ENCODE peak calls at places on chromosome 13, in ten cellular contexts. One of them, this sample, is unnamed.

GRCh38 chr13:102214956-102215355 is 186.9 kb downstream of the FGF14 start:
- DNase-seq in NCI-H774: no peak
- DNase-seq in activated CD4-positive, alpha-beta memory T cell treated with anti-CD3 and anti-CD28 coated beads for 36 hours: no peak
- DNase-seq in NCI-H1930: no peak
- DNase-seq in T-helper 9 cell: no peak
- DNase-seq in stimulated activated CD8-positive, alpha-beta memory T cell treated with anti-CD3 and anti-CD28 coated beads, Interleukin-4, amount 100 ng/mL, for 1 hour: no peak
- DNase-seq in GOT3: no peak
- DNase-seq in LHCN-M2: no peak
- DNase-seq in AG04450: no peak
- DNase-seq in non-pigmented ciliary epithelial cell: no peak
- DNase-seq in this sample: no peak

GRCh38 chr13:40568672-40569350 is 97.6 kb downstream of the FOXO1 start:
- DNase-seq in NCI-H774: no peak
- DNase-seq in activated CD4-positive, alpha-beta memory T cell treated with anti-CD3 and anti-CD28 coated beads for 36 hours: no peak
- DNase-seq in NCI-H1930: no peak
- DNase-seq in T-helper 9 cell: no peak
- DNase-seq in stimulated activated CD8-positive, alpha-beta memory T cell treated with anti-CD3 and anti-CD28 coated beads, Interleukin-4, amount 100 ng/mL, for 1 hour: no peak
- DNase-seq in GOT3: no peak
- DNase-seq in LHCN-M2: no peak
- DNase-seq in AG04450: no peak
- DNase-seq in non-pigmented ciliary epithelial cell: no peak
- DNase-seq in this sample: no peak

GRCh38 chr13:34156841-34157365 is 339.0 kb downstream of the RFC3 start:
- DNase-seq in NCI-H774: peak; percentile 61
- DNase-seq in activated CD4-positive, alpha-beta memory T cell treated with anti-CD3 and anti-CD28 coated beads for 36 hours: peak; percentile 74
- DNase-seq in NCI-H1930: no peak
- DNase-seq in T-helper 9 cell: no peak
- DNase-seq in stimulated activated CD8-positive, alpha-beta memory T cell treated with anti-CD3 and anti-CD28 coated beads, Interleukin-4, amount 100 ng/mL, for 1 hour: peak; percentile 0
- DNase-seq in GOT3: peak; percentile 2
- DNase-seq in LHCN-M2: peak; percentile 94
- DNase-seq in AG04450: peak; percentile 72
- DNase-seq in non-pigmented ciliary epithelial cell: peak; percentile 97
- DNase-seq in this sample: no peak

GRCh38 chr13:28220166-28220565 is 81.8 kb downstream of the PAN3 start:
- DNase-seq in NCI-H774: no peak
- DNase-seq in activated CD4-positive, alpha-beta memory T cell treated with anti-CD3 and anti-CD28 coated beads for 36 hours: no peak
- DNase-seq in NCI-H1930: no peak
- DNase-seq in T-helper 9 cell: no peak
- DNase-seq in stimulated activated CD8-positive, alpha-beta memory T cell treated with anti-CD3 and anti-CD28 coated beads, Interleukin-4, amount 100 ng/mL, for 1 hour: no peak
- DNase-seq in GOT3: no peak
- DNase-seq in LHCN-M2: peak; percentile 26
- DNase-seq in AG04450: no peak
- DNase-seq in non-pigmented ciliary epithelial cell: no peak
- DNase-seq in this sample: no peak

GRCh38 chr13:28753946-28754345 is 35.2 kb upstream of the SLC46A3 start:
- DNase-seq in NCI-H774: no peak
- DNase-seq in activated CD4-positive, alpha-beta memory T cell treated with anti-CD3 and anti-CD28 coated beads for 36 hours: no peak
- DNase-seq in NCI-H1930: no peak
- DNase-seq in T-helper 9 cell: no peak
- DNase-seq in stimulated activated CD8-positive, alpha-beta memory T cell treated with anti-CD3 and anti-CD28 coated beads, Interleukin-4, amount 100 ng/mL, for 1 hour: no peak
- DNase-seq in GOT3: no peak
- DNase-seq in LHCN-M2: no peak
- DNase-seq in AG04450: no peak
- DNase-seq in non-pigmented ciliary epithelial cell: no peak
- DNase-seq in this sample: no peak

GRCh38 chr13:24671367-24672117 is 8.7 kb upstream of the ATP12A start:
- DNase-seq in NCI-H774: no peak
- DNase-seq in activated CD4-positive, alpha-beta memory T cell treated with anti-CD3 and anti-CD28 coated beads for 36 hours: no peak
- DNase-seq in NCI-H1930: peak; percentile 69
- DNase-seq in T-helper 9 cell: no peak
- DNase-seq in stimulated activated CD8-positive, alpha-beta memory T cell treated with anti-CD3 and anti-CD28 coated beads, Interleukin-4, amount 100 ng/mL, for 1 hour: no peak
- DNase-seq in GOT3: peak; percentile 38
- DNase-seq in LHCN-M2: peak; percentile 61
- DNase-seq in AG04450: peak; percentile 61
- DNase-seq in non-pigmented ciliary epithelial cell: peak; percentile 49
- DNase-seq in this sample: no peak

GRCh38 chr13:57629391-57629804 is 2.1 kb upstream of the PCDH17 start:
- DNase-seq in NCI-H774: no peak
- DNase-seq in activated CD4-positive, alpha-beta memory T cell treated with anti-CD3 and anti-CD28 coated beads for 36 hours: no peak
- DNase-seq in NCI-H1930: no peak
- DNase-seq in T-helper 9 cell: no peak
- DNase-seq in stimulated activated CD8-positive, alpha-beta memory T cell treated with anti-CD3 and anti-CD28 coated beads, Interleukin-4, amount 100 ng/mL, for 1 hour: no peak
- DNase-seq in GOT3: no peak
- DNase-seq in LHCN-M2: no peak
- DNase-seq in AG04450: no peak
- DNase-seq in non-pigmented ciliary epithelial cell: no peak
- DNase-seq in this sample: no peak

GRCh38 chr13:95480131-95480545 is 72.4 kb upstream of the CLDN10 start:
- DNase-seq in NCI-H774: no peak
- DNase-seq in activated CD4-positive, alpha-beta memory T cell treated with anti-CD3 and anti-CD28 coated beads for 36 hours: peak; percentile 54
- DNase-seq in NCI-H1930: no peak
- DNase-seq in T-helper 9 cell: no peak
- DNase-seq in stimulated activated CD8-positive, alpha-beta memory T cell treated with anti-CD3 and anti-CD28 coated beads, Interleukin-4, amount 100 ng/mL, for 1 hour: no peak
- DNase-seq in GOT3: no peak
- DNase-seq in LHCN-M2: no peak
- DNase-seq in AG04450: no peak
- DNase-seq in non-pigmented ciliary epithelial cell: no peak
- DNase-seq in this sample: no peak

GRCh38 chr13:98869408-98870090 is 108.3 kb downstream of the DOCK9 start:
- DNase-seq in NCI-H774: no peak
- DNase-seq in activated CD4-positive, alpha-beta memory T cell treated with anti-CD3 and anti-CD28 coated beads for 36 hours: no peak
- DNase-seq in NCI-H1930: no peak
- DNase-seq in T-helper 9 cell: no peak
- DNase-seq in stimulated activated CD8-positive, alpha-beta memory T cell treated with anti-CD3 and anti-CD28 coated beads, Interleukin-4, amount 100 ng/mL, for 1 hour: no peak
- DNase-seq in GOT3: no peak
- DNase-seq in LHCN-M2: peak; percentile 26
- DNase-seq in AG04450: no peak
- DNase-seq in non-pigmented ciliary epithelial cell: no peak
- DNase-seq in this sample: no peak

GRCh38 chr13:23654111-23655110 is 84.2 kb downstream of the TNFRSF19 start:
- DNase-seq in NCI-H774: no peak
- DNase-seq in activated CD4-positive, alpha-beta memory T cell treated with anti-CD3 and anti-CD28 coated beads for 36 hours: no peak
- DNase-seq in NCI-H1930: no peak
- DNase-seq in T-helper 9 cell: no peak
- DNase-seq in stimulated activated CD8-positive, alpha-beta memory T cell treated with anti-CD3 and anti-CD28 coated beads, Interleukin-4, amount 100 ng/mL, for 1 hour: no peak
- DNase-seq in GOT3: no peak
- DNase-seq in LHCN-M2: no peak
- DNase-seq in AG04450: no peak
- DNase-seq in non-pigmented ciliary epithelial cell: no peak
- DNase-seq in this sample: no peak

GRCh38 chr13:39451301-39451700 is 151.7 kb downstream of the LHFPL6 start:
- DNase-seq in NCI-H774: peak; percentile 37
- DNase-seq in activated CD4-positive, alpha-beta memory T cell treated with anti-CD3 and anti-CD28 coated beads for 36 hours: no peak
- DNase-seq in NCI-H1930: no peak
- DNase-seq in T-helper 9 cell: no peak
- DNase-seq in stimulated activated CD8-positive, alpha-beta memory T cell treated with anti-CD3 and anti-CD28 coated beads, Interleukin-4, amount 100 ng/mL, for 1 hour: no peak
- DNase-seq in GOT3: no peak
- DNase-seq in LHCN-M2: peak; percentile 31
- DNase-seq in AG04450: no peak
- DNase-seq in non-pigmented ciliary epithelial cell: no peak
- DNase-seq in this sample: no peak

GRCh38 chr13:32426191-32426980 is 1.5 kb downstream of the N4BP2L1 start:
- DNase-seq in NCI-H774: no peak
- DNase-seq in activated CD4-positive, alpha-beta memory T cell treated with anti-CD3 and anti-CD28 coated beads for 36 hours: peak; percentile 50
- DNase-seq in NCI-H1930: no peak
- DNase-seq in T-helper 9 cell: no peak
- DNase-seq in stimulated activated CD8-positive, alpha-beta memory T cell treated with anti-CD3 and anti-CD28 coated beads, Interleukin-4, amount 100 ng/mL, for 1 hour: peak; percentile 3
- DNase-seq in GOT3: no peak
- DNase-seq in LHCN-M2: no peak
- DNase-seq in AG04450: no peak
- DNase-seq in non-pigmented ciliary epithelial cell: no peak
- DNase-seq in this sample: no peak

GRCh38 chr13:60261432-60262351 is 98.0 kb upstream of the DIAPH3 start:
- DNase-seq in NCI-H774: peak; percentile 88
- DNase-seq in activated CD4-positive, alpha-beta memory T cell treated with anti-CD3 and anti-CD28 coated beads for 36 hours: no peak
- DNase-seq in NCI-H1930: peak; percentile 93
- DNase-seq in T-helper 9 cell: no peak
- DNase-seq in stimulated activated CD8-positive, alpha-beta memory T cell treated with anti-CD3 and anti-CD28 coated beads, Interleukin-4, amount 100 ng/mL, for 1 hour: no peak
- DNase-seq in GOT3: no peak
- DNase-seq in LHCN-M2: no peak
- DNase-seq in AG04450: no peak
- DNase-seq in non-pigmented ciliary epithelial cell: no peak
- DNase-seq in this sample: no peak

GRCh38 chr13:94119360-94119936 is 360.0 kb downstream of the DCT start:
- DNase-seq in NCI-H774: no peak
- DNase-seq in activated CD4-positive, alpha-beta memory T cell treated with anti-CD3 and anti-CD28 coated beads for 36 hours: no peak
- DNase-seq in NCI-H1930: no peak
- DNase-seq in T-helper 9 cell: no peak
- DNase-seq in stimulated activated CD8-positive, alpha-beta memory T cell treated with anti-CD3 and anti-CD28 coated beads, Interleukin-4, amount 100 ng/mL, for 1 hour: no peak
- DNase-seq in GOT3: no peak
- DNase-seq in LHCN-M2: no peak
- DNase-seq in AG04450: no peak
- DNase-seq in non-pigmented ciliary epithelial cell: no peak
- DNase-seq in this sample: no peak

GRCh38 chr13:95607363-95607762 is 37.1 kb downstream of the DZIP1 start:
- DNase-seq in NCI-H774: no peak
- DNase-seq in activated CD4-positive, alpha-beta memory T cell treated with anti-CD3 and anti-CD28 coated beads for 36 hours: no peak
- DNase-seq in NCI-H1930: no peak
- DNase-seq in T-helper 9 cell: no peak
- DNase-seq in stimulated activated CD8-positive, alpha-beta memory T cell treated with anti-CD3 and anti-CD28 coated beads, Interleukin-4, amount 100 ng/mL, for 1 hour: no peak
- DNase-seq in GOT3: no peak
- DNase-seq in LHCN-M2: peak; percentile 77
- DNase-seq in AG04450: no peak
- DNase-seq in non-pigmented ciliary epithelial cell: no peak
- DNase-seq in this sample: no peak

GRCh38 chr13:105502193-105502592 is 1033.3 kb downstream of the EFNB2 start:
- DNase-seq in NCI-H774: no peak
- DNase-seq in activated CD4-positive, alpha-beta memory T cell treated with anti-CD3 and anti-CD28 coated beads for 36 hours: no peak
- DNase-seq in NCI-H1930: no peak
- DNase-seq in T-helper 9 cell: no peak
- DNase-seq in stimulated activated CD8-positive, alpha-beta memory T cell treated with anti-CD3 and anti-CD28 coated beads, Interleukin-4, amount 100 ng/mL, for 1 hour: no peak
- DNase-seq in GOT3: no peak
- DNase-seq in LHCN-M2: no peak
- DNase-seq in AG04450: no peak
- DNase-seq in non-pigmented ciliary epithelial cell: no peak
- DNase-seq in this sample: no peak

GRCh38 chr13:105465745-105466144 is 1069.7 kb downstream of the EFNB2 start:
- DNase-seq in NCI-H774: no peak
- DNase-seq in activated CD4-positive, alpha-beta memory T cell treated with anti-CD3 and anti-CD28 coated beads for 36 hours: no peak
- DNase-seq in NCI-H1930: no peak
- DNase-seq in T-helper 9 cell: no peak
- DNase-seq in stimulated activated CD8-positive, alpha-beta memory T cell treated with anti-CD3 and anti-CD28 coated beads, Interleukin-4, amount 100 ng/mL, for 1 hour: no peak
- DNase-seq in GOT3: no peak
- DNase-seq in LHCN-M2: no peak
- DNase-seq in AG04450: no peak
- DNase-seq in non-pigmented ciliary epithelial cell: no peak
- DNase-seq in this sample: no peak

GRCh38 chr13:25732146-25732865 is 319.5 kb downstream of the SHISA2 start:
- DNase-seq in NCI-H774: no peak
- DNase-seq in activated CD4-positive, alpha-beta memory T cell treated with anti-CD3 and anti-CD28 coated beads for 36 hours: no peak
- DNase-seq in NCI-H1930: no peak
- DNase-seq in T-helper 9 cell: no peak
- DNase-seq in stimulated activated CD8-positive, alpha-beta memory T cell treated with anti-CD3 and anti-CD28 coated beads, Interleukin-4, amount 100 ng/mL, for 1 hour: no peak
- DNase-seq in GOT3: no peak
- DNase-seq in LHCN-M2: peak; percentile 93
- DNase-seq in AG04450: no peak
- DNase-seq in non-pigmented ciliary epithelial cell: peak; percentile 55
- DNase-seq in this sample: no peak

GRCh38 chr13:50676602-50677001 is 166.9 kb downstream of the DLEU7 start:
- DNase-seq in NCI-H774: no peak
- DNase-seq in activated CD4-positive, alpha-beta memory T cell treated with anti-CD3 and anti-CD28 coated beads for 36 hours: no peak
- DNase-seq in NCI-H1930: no peak
- DNase-seq in T-helper 9 cell: no peak
- DNase-seq in stimulated activated CD8-positive, alpha-beta memory T cell treated with anti-CD3 and anti-CD28 coated beads, Interleukin-4, amount 100 ng/mL, for 1 hour: no peak
- DNase-seq in GOT3: no peak
- DNase-seq in LHCN-M2: peak; percentile 75
- DNase-seq in AG04450: no peak
- DNase-seq in non-pigmented ciliary epithelial cell: peak; percentile 83
- DNase-seq in this sample: no peak

GRCh38 chr13:100608906-100609305 is 20.3 kb upstream of the GGACT start:
- DNase-seq in NCI-H774: no peak
- DNase-seq in activated CD4-positive, alpha-beta memory T cell treated with anti-CD3 and anti-CD28 coated beads for 36 hours: peak; percentile 38
- DNase-seq in NCI-H1930: no peak
- DNase-seq in T-helper 9 cell: no peak
- DNase-seq in stimulated activated CD8-positive, alpha-beta memory T cell treated with anti-CD3 and anti-CD28 coated beads, Interleukin-4, amount 100 ng/mL, for 1 hour: no peak
- DNase-seq in GOT3: no peak
- DNase-seq in LHCN-M2: no peak
- DNase-seq in AG04450: no peak
- DNase-seq in non-pigmented ciliary epithelial cell: no peak
- DNase-seq in this sample: no peak

GRCh38 chr13:51501592-51502205 is 48.9 kb upstream of the INTS6 start:
- DNase-seq in NCI-H774: no peak
- DNase-seq in activated CD4-positive, alpha-beta memory T cell treated with anti-CD3 and anti-CD28 coated beads for 36 hours: no peak
- DNase-seq in NCI-H1930: no peak
- DNase-seq in T-helper 9 cell: no peak
- DNase-seq in stimulated activated CD8-positive, alpha-beta memory T cell treated with anti-CD3 and anti-CD28 coated beads, Interleukin-4, amount 100 ng/mL, for 1 hour: no peak
- DNase-seq in GOT3: no peak
- DNase-seq in LHCN-M2: peak; percentile 75
- DNase-seq in AG04450: no peak
- DNase-seq in non-pigmented ciliary epithelial cell: no peak
- DNase-seq in this sample: no peak

GRCh38 chr13:103862525-103862924 is 796.3 kb upstream of the SLC10A2 start:
- DNase-seq in NCI-H774: no peak
- DNase-seq in activated CD4-positive, alpha-beta memory T cell treated with anti-CD3 and anti-CD28 coated beads for 36 hours: no peak
- DNase-seq in NCI-H1930: no peak
- DNase-seq in T-helper 9 cell: no peak
- DNase-seq in stimulated activated CD8-positive, alpha-beta memory T cell treated with anti-CD3 and anti-CD28 coated beads, Interleukin-4, amount 100 ng/mL, for 1 hour: no peak
- DNase-seq in GOT3: no peak
- DNase-seq in LHCN-M2: no peak
- DNase-seq in AG04450: no peak
- DNase-seq in non-pigmented ciliary epithelial cell: no peak
- DNase-seq in this sample: no peak

GRCh38 chr13:26946675-26947342 is 186.2 kb upstream of the GPR12 start:
- DNase-seq in NCI-H774: peak; percentile 25
- DNase-seq in activated CD4-positive, alpha-beta memory T cell treated with anti-CD3 and anti-CD28 coated beads for 36 hours: no peak
- DNase-seq in NCI-H1930: peak; percentile 42
- DNase-seq in T-helper 9 cell: no peak
- DNase-seq in stimulated activated CD8-positive, alpha-beta memory T cell treated with anti-CD3 and anti-CD28 coated beads, Interleukin-4, amount 100 ng/mL, for 1 hour: no peak
- DNase-seq in GOT3: no peak
- DNase-seq in LHCN-M2: peak; percentile 59
- DNase-seq in AG04450: peak; percentile 42
- DNase-seq in non-pigmented ciliary epithelial cell: no peak
- DNase-seq in this sample: no peak

GRCh38 chr13:22061371-22061805 is 390.5 kb downstream of the FGF9 start:
- DNase-seq in NCI-H774: no peak
- DNase-seq in activated CD4-positive, alpha-beta memory T cell treated with anti-CD3 and anti-CD28 coated beads for 36 hours: peak; percentile 77
- DNase-seq in NCI-H1930: no peak
- DNase-seq in T-helper 9 cell: peak; percentile 34
- DNase-seq in stimulated activated CD8-positive, alpha-beta memory T cell treated with anti-CD3 and anti-CD28 coated beads, Interleukin-4, amount 100 ng/mL, for 1 hour: peak; percentile 13
- DNase-seq in GOT3: no peak
- DNase-seq in LHCN-M2: no peak
- DNase-seq in AG04450: no peak
- DNase-seq in non-pigmented ciliary epithelial cell: no peak
- DNase-seq in this sample: no peak

GRCh38 chr13:114268344-114269280 is 12.8 kb upstream of the UPF3A start:
- DNase-seq in NCI-H774: no peak
- DNase-seq in activated CD4-positive, alpha-beta memory T cell treated with anti-CD3 and anti-CD28 coated beads for 36 hours: peak; percentile 39
- DNase-seq in NCI-H1930: no peak
- DNase-seq in T-helper 9 cell: no peak
- DNase-seq in stimulated activated CD8-positive, alpha-beta memory T cell treated with anti-CD3 and anti-CD28 coated beads, Interleukin-4, amount 100 ng/mL, for 1 hour: no peak
- DNase-seq in GOT3: no peak
- DNase-seq in LHCN-M2: peak; percentile 53
- DNase-seq in AG04450: no peak
- DNase-seq in non-pigmented ciliary epithelial cell: no peak
- DNase-seq in this sample: no peak

GRCh38 chr13:30196025-30196424 is 111.3 kb downstream of the KATNAL1 start:
- DNase-seq in NCI-H774: peak; percentile 38
- DNase-seq in activated CD4-positive, alpha-beta memory T cell treated with anti-CD3 and anti-CD28 coated beads for 36 hours: no peak
- DNase-seq in NCI-H1930: no peak
- DNase-seq in T-helper 9 cell: no peak
- DNase-seq in stimulated activated CD8-positive, alpha-beta memory T cell treated with anti-CD3 and anti-CD28 coated beads, Interleukin-4, amount 100 ng/mL, for 1 hour: no peak
- DNase-seq in GOT3: no peak
- DNase-seq in LHCN-M2: peak; percentile 82
- DNase-seq in AG04450: no peak
- DNase-seq in non-pigmented ciliary epithelial cell: peak; percentile 19
- DNase-seq in this sample: no peak

GRCh38 chr13:75415720-75416119 is 66.2 kb downstream of the TBC1D4 start:
- DNase-seq in NCI-H774: no peak
- DNase-seq in activated CD4-positive, alpha-beta memory T cell treated with anti-CD3 and anti-CD28 coated beads for 36 hours: no peak
- DNase-seq in NCI-H1930: no peak
- DNase-seq in T-helper 9 cell: no peak
- DNase-seq in stimulated activated CD8-positive, alpha-beta memory T cell treated with anti-CD3 and anti-CD28 coated beads, Interleukin-4, amount 100 ng/mL, for 1 hour: no peak
- DNase-seq in GOT3: no peak
- DNase-seq in LHCN-M2: peak; percentile 90
- DNase-seq in AG04450: peak; percentile 26
- DNase-seq in non-pigmented ciliary epithelial cell: peak; percentile 43
- DNase-seq in this sample: no peak

GRCh38 chr13:66899955-66900354 is 330.2 kb downstream of the PCDH9 start:
- DNase-seq in NCI-H774: no peak
- DNase-seq in activated CD4-positive, alpha-beta memory T cell treated with anti-CD3 and anti-CD28 coated beads for 36 hours: no peak
- DNase-seq in NCI-H1930: no peak
- DNase-seq in T-helper 9 cell: no peak
- DNase-seq in stimulated activated CD8-positive, alpha-beta memory T cell treated with anti-CD3 and anti-CD28 coated beads, Interleukin-4, amount 100 ng/mL, for 1 hour: no peak
- DNase-seq in GOT3: no peak
- DNase-seq in LHCN-M2: no peak
- DNase-seq in AG04450: no peak
- DNase-seq in non-pigmented ciliary epithelial cell: no peak
- DNase-seq in this sample: no peak